ENCODE peak calls at places on chromosomes 6 and 20, in five cellular contexts. M, R, Z, Q and J are unnamed samples. For H3K27me3, the result is how much of the 10 kb centered on the place peaks cover.

GRCh38 chr20:36084897-36085617 is 69.5 kb upstream of the EPB41L1 start:
- DNase-seq in M (no peak), R (no peak), Z (no peak), Q (peak), J (no peak)

GRCh38 chr6:142331601-142332000 is 29.8 kb downstream of the ADGRG6 start:
- DNase-seq in M (no peak), R (no peak), Z (no peak), Q (no peak), J (no peak)

GRCh38 chr6:135932651-135933050 is 81.2 kb downstream of the PDE7B start:
- DNase-seq in M (peak), R (no peak), Z (no peak), Q (no peak), J (no peak)

GRCh38 chr6:48837744-48838143 is 625.3 kb downstream of the MMUT start:
- DNase-seq in M (no peak), R (no peak), Z (no peak), Q (no peak), J (no peak)

GRCh38 chr6:139764498-139764986 is 390.1 kb upstream of the CITED2 start:
- DNase-seq in M (peak), R (no peak), Z (no peak), Q (peak), J (no peak)

GRCh38 chr6:11495565-11496145 is 41.9 kb upstream of the TMEM170B start:
- DNase-seq in M (no peak), R (no peak), Z (no peak), Q (no peak), J (no peak)

GRCh38 chr6:106056738-106057390 is 29.3 kb upstream of the PRDM1 start:
- DNase-seq in M (no peak), R (no peak), Z (no peak), Q (no peak), J (no peak)

GRCh38 chr6:43744931-43745727 is 24.9 kb upstream of the VEGFA start:
- DNase-seq in M (no peak), R (peak), Z (no peak), Q (no peak), J (peak)

GRCh38 chr6:160027931-160028330 is 59.0 kb downstream of the IGF2R start:
- DNase-seq in M (peak), R (no peak), Z (no peak), Q (no peak), J (no peak)

GRCh38 chr20:38728911-38729642 is 4.8 kb downstream of the SLC32A1 start:
- DNase-seq in M (no peak), R (peak), Z (no peak), Q (no peak), J (peak)

GRCh38 chr20:5400164-5400762 is 83.5 kb upstream of the PROKR2 start:
- DNase-seq in M (no peak), R (no peak), Z (no peak), Q (peak), J (peak)

GRCh38 chr6:123965894-123966293 is 162.2 kb downstream of the NKAIN2 start:
- DNase-seq in M (no peak), R (peak), Z (no peak), Q (peak), J (peak)

GRCh38 chr20:2619961-2620595 is 32.4 kb upstream of the NOP56 start:
- DNase-seq in M (no peak), R (no peak), Z (no peak), Q (peak), J (no peak)

GRCh38 chr6:33599413-33599911 is 19.4 kb upstream of the BAK1 start:
- DNase-seq in M (no peak), R (no peak), Z (no peak), Q (peak), J (peak)

GRCh38 chr20:6767536-6768227 is at the start of gene BMP2:
- DNase-seq in M (no peak), R (peak), Z (no peak), Q (peak), J (peak)

GRCh38 chr6:15365273-15365687 is 119.4 kb downstream of the JARID2 start:
- DNase-seq in M (peak), R (peak), Z (no peak), Q (peak), J (peak)

GRCh38 chr20:12924126-12924525 is 84.6 kb upstream of the SPTLC3 start:
- DNase-seq in M (no peak), R (no peak), Z (no peak), Q (no peak), J (no peak)

GRCh38 chr20:1094706-1095220 is 23.6 kb upstream of the PSMF1 start:
- DNase-seq in M (no peak), R (peak), Z (no peak), Q (no peak), J (no peak)

GRCh38 chr20:60055740-60056139 is 97.5 kb downstream of the CDH26 start:
- DNase-seq in M (no peak), R (no peak), Z (peak), Q (peak), J (no peak)

GRCh38 chr6:163585932-163586437 is 171.5 kb downstream of the QKI start:
- DNase-seq in M (peak), R (no peak), Z (no peak), Q (peak), J (no peak)

GRCh38 chr20:48926816-48927215 is 5.3 kb downstream of the ARFGEF2 start:
- DNase-seq in M (no peak), R (no peak), Z (no peak), Q (no peak), J (no peak)

GRCh38 chr6:36979343-36979742 is 6.7 kb downstream of the MTCH1 start:
- DNase-seq in M (no peak), R (peak), Z (no peak), Q (no peak), J (peak)

GRCh38 chr6:79438015-79438414 is 99.2 kb downstream of the LCA5 start:
- DNase-seq in M (no peak), R (no peak), Z (no peak), Q (peak), J (no peak)

DNA sequence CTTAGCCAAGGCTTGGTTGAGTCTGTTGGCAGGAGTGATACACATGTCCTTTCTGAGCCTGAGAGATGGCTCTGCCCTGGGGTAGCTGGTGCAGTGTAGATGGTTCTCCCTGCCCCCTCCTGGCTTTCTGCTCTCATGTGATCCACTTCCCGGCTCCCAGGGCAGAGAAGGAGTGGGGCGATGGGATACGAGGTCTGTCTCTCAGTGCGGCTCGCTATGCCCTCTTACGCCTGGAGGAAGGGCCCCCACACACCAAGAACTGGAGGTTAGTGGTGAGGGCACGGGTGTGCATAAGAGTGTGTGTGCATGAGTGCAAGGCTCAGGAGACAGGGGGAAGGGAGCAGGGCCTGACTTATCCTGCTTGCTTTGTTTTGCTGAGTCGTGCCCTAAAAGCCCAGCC is 18.8 kb downstream of the SLC12A5 start:
- DNase-seq in M (no peak), R (no peak), Z (no peak), Q (no peak), J (no peak)
- H3K27me3 ChIP-seq in M (under half), R (under half), Z (under half), Q (under half), J (under half)

GRCh38 chr20:24607402-24607801 is 138.0 kb downstream of the SYNDIG1 start:
- DNase-seq in M (no peak), R (no peak), Z (no peak), Q (no peak), J (no peak)
- H3K27me3 ChIP-seq in M (under half), R (under half), Z (under half), Q (under half), J (under half)

DNA sequence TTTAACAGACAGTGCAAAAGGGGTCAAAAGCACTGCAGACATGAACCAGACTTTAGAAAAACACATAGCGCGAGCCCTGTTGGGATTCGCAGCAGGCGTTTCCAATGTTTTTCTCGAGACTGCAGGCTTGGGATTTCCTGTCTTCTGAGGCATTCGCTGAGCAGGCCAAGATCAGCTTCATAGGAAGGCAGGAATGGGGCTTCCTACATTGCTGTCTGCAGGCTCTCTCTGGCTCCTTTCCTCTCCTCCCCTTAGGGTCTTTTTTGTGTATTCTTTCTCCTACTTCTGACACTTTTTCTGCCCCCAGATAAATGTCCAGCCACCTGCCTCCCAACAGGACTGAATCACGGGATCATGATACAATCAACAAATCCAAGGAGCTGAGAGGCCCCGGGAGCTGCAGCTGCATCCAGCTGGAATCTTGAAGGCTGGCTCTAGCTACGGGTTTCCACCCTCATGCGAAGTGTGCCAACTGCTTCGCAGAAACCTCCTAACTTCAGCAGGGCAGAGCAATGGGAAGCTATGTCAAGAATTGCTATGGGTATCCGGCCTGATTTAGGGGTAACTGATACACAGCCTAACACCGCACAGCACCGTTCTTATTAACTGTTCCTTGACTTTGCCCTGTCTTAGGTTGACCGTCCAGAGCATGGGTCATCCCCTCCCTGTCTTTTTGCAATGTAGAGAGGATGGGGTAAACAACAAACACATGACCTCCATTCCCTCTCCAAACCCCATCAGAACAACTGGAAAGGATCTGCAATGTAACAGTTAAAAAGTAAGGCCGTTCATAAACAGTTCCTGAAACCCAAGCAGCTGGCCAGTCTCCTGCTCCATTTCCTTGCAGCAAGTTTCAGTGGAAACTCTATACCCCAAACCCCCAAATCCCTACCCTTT is 31.6 kb downstream of the SNX5 start:
- DNase-seq in M (peak), R (no peak), Z (no peak), Q (no peak), J (peak)
- H3K27me3 ChIP-seq in M (under half), R (under half), Z (under half), Q (under half), J (under half)

DNA sequence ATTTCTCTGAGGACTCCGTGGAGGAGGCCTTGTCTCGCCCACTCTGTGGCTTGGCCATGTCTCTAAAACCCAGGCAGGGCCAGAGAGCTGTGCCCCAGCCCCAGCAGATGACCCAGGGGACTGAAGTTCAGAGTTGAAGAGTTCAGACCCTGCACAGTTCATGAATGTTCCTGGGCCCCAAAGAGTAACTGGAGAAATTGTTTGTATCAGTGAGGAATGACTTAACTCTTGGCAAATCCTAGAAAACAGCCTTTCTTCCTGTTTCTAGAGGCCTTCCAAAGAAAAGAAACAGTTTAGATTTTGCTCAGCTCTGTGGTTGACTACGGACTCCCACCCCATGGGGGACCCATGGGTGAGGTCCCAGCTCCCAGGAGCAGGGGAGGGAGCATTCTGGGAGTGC is 62.1 kb upstream of the EYA2 start:
- DNase-seq in M (no peak), R (no peak), Z (no peak), Q (no peak), J (no peak)
- H3K27me3 ChIP-seq in M (under half), R (under half), Z (under half), Q (under half), J (under half)

DNA sequence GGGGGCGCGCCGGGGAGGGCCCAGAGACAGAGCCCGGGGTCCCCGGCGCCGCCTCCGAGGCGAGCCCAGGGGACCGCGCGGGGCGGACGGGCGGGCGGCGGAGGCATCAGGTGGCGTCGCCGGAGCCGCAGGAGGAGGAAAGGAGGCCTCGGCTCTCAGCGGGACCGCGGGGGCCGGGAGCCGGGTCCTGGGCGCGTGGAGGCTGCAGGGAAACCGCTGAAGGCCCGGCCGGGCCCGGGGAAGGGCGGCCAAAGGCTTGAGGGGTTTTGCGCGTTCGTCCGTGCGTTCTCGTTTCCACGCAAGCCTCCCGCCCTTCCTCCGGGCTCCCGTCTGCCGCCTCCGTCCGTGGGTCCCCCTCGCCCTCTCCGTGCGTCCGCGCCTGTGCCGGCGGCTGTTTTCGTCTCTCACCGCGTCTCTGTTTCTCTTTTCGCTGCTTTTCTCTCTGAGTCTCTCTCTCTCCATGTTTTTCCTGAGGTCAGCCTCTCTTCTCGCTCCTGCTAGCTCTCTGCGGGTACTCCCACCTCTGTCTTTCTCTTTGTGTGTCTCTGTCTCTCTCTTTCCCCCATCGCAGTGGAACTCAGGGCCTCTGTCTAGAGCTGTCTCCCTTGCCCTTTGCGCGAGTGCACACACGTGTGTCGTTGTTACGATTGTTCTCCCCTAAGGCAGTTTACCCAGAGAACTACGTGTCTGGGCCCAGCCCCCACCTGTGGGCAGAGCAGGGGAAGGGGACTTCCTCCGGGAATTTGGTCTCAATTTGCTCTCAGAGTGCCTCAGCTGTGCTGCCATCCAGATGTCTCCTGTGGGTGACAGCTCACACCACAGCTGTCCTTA is 2.1 kb downstream of the IRF4 start:
- DNase-seq in M (no peak), R (no peak), Z (no peak), Q (no peak), J (peak)
- H3K27me3 ChIP-seq in M (under half), R (half or more), Z (under half), Q (under half), J (half or more)